ENCODE peak calls at places on chromosome 20, in nine cellular contexts. One of them, this sample, is unnamed.

GRCh38 chr20:48194026-48194425 is 408.7 kb upstream of the SULF2 start:
- DNase-seq in NCI-H1105 treated with DMSO at 0.1 percent for 48 hours: no peak
- DNase-seq in Daoy: no peak
- DNase-seq in cardiac muscle cell: no peak
- DNase-seq in activated CD4-positive, alpha-beta T cell treated with anti-CD3 and anti-CD28 coated beads for 48 hours: no peak
- DNase-seq in stimulated activated CD8-positive, alpha-beta memory T cell treated with anti-CD3 and anti-CD28 coated beads, Interleukin-2, amount 100 ng/mL, for 48 hours: no peak
- DNase-seq in NCI-H446: no peak
- DNase-seq in pancreas: no peak
- DNase-seq in COR-L47: no peak
- DNase-seq in this sample: no peak

GRCh38 chr20:18363708-18364107 is 75.4 kb downstream of the ZNF133 start:
- DNase-seq in NCI-H1105 treated with DMSO at 0.1 percent for 48 hours: no peak
- DNase-seq in Daoy: no peak
- DNase-seq in cardiac muscle cell: no peak
- DNase-seq in activated CD4-positive, alpha-beta T cell treated with anti-CD3 and anti-CD28 coated beads for 48 hours: no peak
- DNase-seq in stimulated activated CD8-positive, alpha-beta memory T cell treated with anti-CD3 and anti-CD28 coated beads, Interleukin-2, amount 100 ng/mL, for 48 hours: no peak
- DNase-seq in NCI-H446: no peak
- DNase-seq in pancreas: no peak
- DNase-seq in COR-L47: no peak
- DNase-seq in this sample: no peak

GRCh38 chr20:38091447-38092216 is 58.1 kb downstream of the RPRD1B start:
- DNase-seq in NCI-H1105 treated with DMSO at 0.1 percent for 48 hours: no peak
- DNase-seq in Daoy: no peak
- DNase-seq in cardiac muscle cell: no peak
- DNase-seq in activated CD4-positive, alpha-beta T cell treated with anti-CD3 and anti-CD28 coated beads for 48 hours: no peak
- DNase-seq in stimulated activated CD8-positive, alpha-beta memory T cell treated with anti-CD3 and anti-CD28 coated beads, Interleukin-2, amount 100 ng/mL, for 48 hours: no peak
- DNase-seq in NCI-H446: no peak
- DNase-seq in pancreas: no peak
- DNase-seq in COR-L47: no peak
- DNase-seq in this sample: no peak

GRCh38 chr20:32609993-32610896 is 25.1 kb upstream of the NOL4L start:
- DNase-seq in NCI-H1105 treated with DMSO at 0.1 percent for 48 hours: peak
- DNase-seq in Daoy: no peak
- DNase-seq in cardiac muscle cell: peak
- DNase-seq in activated CD4-positive, alpha-beta T cell treated with anti-CD3 and anti-CD28 coated beads for 48 hours: no peak
- DNase-seq in stimulated activated CD8-positive, alpha-beta memory T cell treated with anti-CD3 and anti-CD28 coated beads, Interleukin-2, amount 100 ng/mL, for 48 hours: no peak
- DNase-seq in NCI-H446: no peak
- DNase-seq in pancreas: no peak
- DNase-seq in COR-L47: peak
- DNase-seq in this sample: peak

GRCh38 chr20:36030143-36030542 is 61.8 kb downstream of the CNBD2 start:
- DNase-seq in NCI-H1105 treated with DMSO at 0.1 percent for 48 hours: no peak
- DNase-seq in Daoy: no peak
- DNase-seq in cardiac muscle cell: no peak
- DNase-seq in activated CD4-positive, alpha-beta T cell treated with anti-CD3 and anti-CD28 coated beads for 48 hours: no peak
- DNase-seq in stimulated activated CD8-positive, alpha-beta memory T cell treated with anti-CD3 and anti-CD28 coated beads, Interleukin-2, amount 100 ng/mL, for 48 hours: no peak
- DNase-seq in NCI-H446: no peak
- DNase-seq in pancreas: no peak
- DNase-seq in COR-L47: no peak
- DNase-seq in this sample: no peak

GRCh38 chr20:16005612-16006493 is 567.4 kb downstream of the KIF16B start:
- DNase-seq in NCI-H1105 treated with DMSO at 0.1 percent for 48 hours: no peak
- DNase-seq in Daoy: no peak
- DNase-seq in cardiac muscle cell: no peak
- DNase-seq in activated CD4-positive, alpha-beta T cell treated with anti-CD3 and anti-CD28 coated beads for 48 hours: no peak
- DNase-seq in stimulated activated CD8-positive, alpha-beta memory T cell treated with anti-CD3 and anti-CD28 coated beads, Interleukin-2, amount 100 ng/mL, for 48 hours: no peak
- DNase-seq in NCI-H446: peak
- DNase-seq in pancreas: no peak
- DNase-seq in COR-L47: no peak
- DNase-seq in this sample: no peak

GRCh38 chr20:57434390-57434700 is 43.1 kb downstream of the RBM38 start:
- DNase-seq in NCI-H1105 treated with DMSO at 0.1 percent for 48 hours: no peak
- DNase-seq in Daoy: no peak
- DNase-seq in cardiac muscle cell: no peak
- DNase-seq in activated CD4-positive, alpha-beta T cell treated with anti-CD3 and anti-CD28 coated beads for 48 hours: no peak
- DNase-seq in stimulated activated CD8-positive, alpha-beta memory T cell treated with anti-CD3 and anti-CD28 coated beads, Interleukin-2, amount 100 ng/mL, for 48 hours: no peak
- DNase-seq in NCI-H446: no peak
- DNase-seq in pancreas: no peak
- DNase-seq in COR-L47: no peak
- DNase-seq in this sample: no peak

GRCh38 chr20:433300-433975 is 25.3 kb downstream of the RBCK1 start:
- DNase-seq in NCI-H1105 treated with DMSO at 0.1 percent for 48 hours: no peak
- DNase-seq in Daoy: peak
- DNase-seq in cardiac muscle cell: no peak
- DNase-seq in activated CD4-positive, alpha-beta T cell treated with anti-CD3 and anti-CD28 coated beads for 48 hours: peak
- DNase-seq in stimulated activated CD8-positive, alpha-beta memory T cell treated with anti-CD3 and anti-CD28 coated beads, Interleukin-2, amount 100 ng/mL, for 48 hours: peak
- DNase-seq in NCI-H446: no peak
- DNase-seq in pancreas: no peak
- DNase-seq in COR-L47: no peak
- DNase-seq in this sample: no peak

GRCh38 chr20:47295921-47296426 is 60.5 kb downstream of the ZMYND8 start:
- DNase-seq in NCI-H1105 treated with DMSO at 0.1 percent for 48 hours: no peak
- DNase-seq in Daoy: no peak
- DNase-seq in cardiac muscle cell: no peak
- DNase-seq in activated CD4-positive, alpha-beta T cell treated with anti-CD3 and anti-CD28 coated beads for 48 hours: no peak
- DNase-seq in stimulated activated CD8-positive, alpha-beta memory T cell treated with anti-CD3 and anti-CD28 coated beads, Interleukin-2, amount 100 ng/mL, for 48 hours: no peak
- DNase-seq in NCI-H446: no peak
- DNase-seq in pancreas: no peak
- DNase-seq in COR-L47: no peak
- DNase-seq in this sample: no peak

GRCh38 chr20:40120827-40121226 is 568.2 kb downstream of the MAFB start:
- DNase-seq in NCI-H1105 treated with DMSO at 0.1 percent for 48 hours: no peak
- DNase-seq in Daoy: no peak
- DNase-seq in cardiac muscle cell: no peak
- DNase-seq in activated CD4-positive, alpha-beta T cell treated with anti-CD3 and anti-CD28 coated beads for 48 hours: no peak
- DNase-seq in stimulated activated CD8-positive, alpha-beta memory T cell treated with anti-CD3 and anti-CD28 coated beads, Interleukin-2, amount 100 ng/mL, for 48 hours: no peak
- DNase-seq in NCI-H446: no peak
- DNase-seq in pancreas: no peak
- DNase-seq in COR-L47: no peak
- DNase-seq in this sample: no peak

GRCh38 chr20:32189691-32190607 is 17.6 kb downstream of the PLAGL2 start:
- DNase-seq in NCI-H1105 treated with DMSO at 0.1 percent for 48 hours: peak
- DNase-seq in Daoy: no peak
- DNase-seq in cardiac muscle cell: peak
- DNase-seq in activated CD4-positive, alpha-beta T cell treated with anti-CD3 and anti-CD28 coated beads for 48 hours: peak
- DNase-seq in stimulated activated CD8-positive, alpha-beta memory T cell treated with anti-CD3 and anti-CD28 coated beads, Interleukin-2, amount 100 ng/mL, for 48 hours: no peak
- DNase-seq in NCI-H446: no peak
- DNase-seq in pancreas: no peak
- DNase-seq in COR-L47: peak
- DNase-seq in this sample: no peak

GRCh38 chr20:9021699-9022098 is 47.2 kb upstream of the PLCB4 start:
- DNase-seq in NCI-H1105 treated with DMSO at 0.1 percent for 48 hours: no peak
- DNase-seq in Daoy: no peak
- DNase-seq in cardiac muscle cell: no peak
- DNase-seq in activated CD4-positive, alpha-beta T cell treated with anti-CD3 and anti-CD28 coated beads for 48 hours: no peak
- DNase-seq in stimulated activated CD8-positive, alpha-beta memory T cell treated with anti-CD3 and anti-CD28 coated beads, Interleukin-2, amount 100 ng/mL, for 48 hours: no peak
- DNase-seq in NCI-H446: peak
- DNase-seq in pancreas: no peak
- DNase-seq in COR-L47: no peak
- DNase-seq in this sample: no peak

GRCh38 chr20:50815162-50815989 is 20.5 kb downstream of the BCAS4 start:
- DNase-seq in NCI-H1105 treated with DMSO at 0.1 percent for 48 hours: no peak
- DNase-seq in Daoy: peak
- DNase-seq in cardiac muscle cell: no peak
- DNase-seq in activated CD4-positive, alpha-beta T cell treated with anti-CD3 and anti-CD28 coated beads for 48 hours: peak
- DNase-seq in stimulated activated CD8-positive, alpha-beta memory T cell treated with anti-CD3 and anti-CD28 coated beads, Interleukin-2, amount 100 ng/mL, for 48 hours: no peak
- DNase-seq in NCI-H446: no peak
- DNase-seq in pancreas: no peak
- DNase-seq in COR-L47: no peak
- DNase-seq in this sample: peak